ENCODE peak calls at places on chromosome 3, in eight cellular contexts. J is HAP-1; H is GM20000; T is omental fat pad; Q is stimulated activated CD8-positive, alpha-beta memory T cell treated with anti-CD3 and anti-CD28 coated beads, Interleukin-7, amount 100 ng/mL, for 4 hours; G is AG08395; Z is lower lobe of right lung; S is left lung. W is an unnamed sample.

GRCh38 chr3:122754867-122755835 is 38.5 kb downstream of the HSPBAP1 start:
- DNase-seq in J (peak), H (peak), T (no peak), Q (no peak), G (peak), Z (no peak), S (no peak), W (peak)

GRCh38 chr3:103440539-103441113 is 1005.8 kb downstream of the ZPLD1 start:
- DNase-seq in J (no peak), H (no peak), T (no peak), Q (no peak), G (no peak), Z (no peak), S (no peak), W (peak)

GRCh38 chr3:25820372-25820771 is 30.5 kb downstream of the OXSM start:
- DNase-seq in J (peak), H (no peak), T (no peak), Q (no peak), G (peak), Z (no peak), S (no peak), W (peak)

GRCh38 chr3:3629911-3630310 is 169.3 kb upstream of the LRRN1 start:
- DNase-seq in J (no peak), H (no peak), T (no peak), Q (no peak), G (no peak), Z (no peak), S (no peak), W (no peak)

GRCh38 chr3:100653731-100654309 is 44.4 kb downstream of the ADGRG7 start:
- DNase-seq in J (peak), H (no peak), T (no peak), Q (no peak), G (no peak), Z (no peak), S (no peak), W (peak)

GRCh38 chr3:2923390-2923789 is 186.8 kb downstream of the IL5RA start:
- DNase-seq in J (no peak), H (no peak), T (no peak), Q (no peak), G (no peak), Z (no peak), S (no peak), W (no peak)

GRCh38 chr3:50217681-50218080 is 12.6 kb downstream of the SLC38A3 start:
- DNase-seq in J (no peak), H (no peak), T (no peak), Q (no peak), G (no peak), Z (no peak), S (no peak), W (no peak)

GRCh38 chr3:76661527-76662250 is 378.2 kb upstream of the ROBO2 start:
- DNase-seq in J (no peak), H (no peak), T (no peak), Q (no peak), G (no peak), Z (no peak), S (no peak), W (no peak)

GRCh38 chr3:186931487-186932280 is 1.4 kb downstream of the ST6GAL1 start:
- DNase-seq in J (peak), H (peak), T (no peak), Q (peak), G (no peak), Z (peak), S (peak), W (peak)

GRCh38 chr3:102235679-102236078 is 199.1 kb upstream of the ZPLD1 start:
- DNase-seq in J (no peak), H (no peak), T (no peak), Q (no peak), G (peak), Z (no peak), S (no peak), W (no peak)

GRCh38 chr3:171470714-171471227 is 10.6 kb upstream of the TNIK start:
- DNase-seq in J (no peak), H (no peak), T (no peak), Q (no peak), G (no peak), Z (no peak), S (no peak), W (no peak)

GRCh38 chr3:128306481-128306880 is 153.2 kb downstream of the EEFSEC start:
- DNase-seq in J (no peak), H (no peak), T (no peak), Q (no peak), G (no peak), Z (no peak), S (no peak), W (no peak)

GRCh38 chr3:69767571-69767970 is 28.3 kb downstream of the MITF start:
- DNase-seq in J (no peak), H (no peak), T (no peak), Q (no peak), G (no peak), Z (no peak), S (no peak), W (no peak)

GRCh38 chr3:113210608-113211369 is 568 bp upstream of the BOC start:
- DNase-seq in J (no peak), H (no peak), T (no peak), Q (no peak), G (peak), Z (no peak), S (no peak), W (peak)

GRCh38 chr3:77931272-77932009 is 891.5 kb downstream of the ROBO2 start:
- DNase-seq in J (no peak), H (no peak), T (no peak), Q (no peak), G (no peak), Z (no peak), S (no peak), W (no peak)

GRCh38 chr3:146883292-146883691 is 278.1 kb upstream of the PLSCR5 start:
- DNase-seq in J (no peak), H (no peak), T (no peak), Q (no peak), G (no peak), Z (no peak), S (no peak), W (peak)

GRCh38 chr3:67940200-67940952 is 286.0 kb upstream of the SUCLG2 start:
- DNase-seq in J (no peak), H (no peak), T (no peak), Q (no peak), G (no peak), Z (no peak), S (no peak), W (no peak)

GRCh38 chr3:76487446-76487845 is 552.5 kb upstream of the ROBO2 start:
- DNase-seq in J (no peak), H (no peak), T (no peak), Q (no peak), G (peak), Z (no peak), S (no peak), W (no peak)

GRCh38 chr3:138328341-138328740 is 1.3 kb downstream of the NME9 start:
- DNase-seq in J (no peak), H (no peak), T (no peak), Q (no peak), G (peak), Z (no peak), S (no peak), W (peak)

GRCh38 chr3:52244061-52244628 is 1.4 kb upstream of the PPM1M start:
- DNase-seq in J (peak), H (peak), T (no peak), Q (peak), G (peak), Z (peak), S (peak), W (peak)

GRCh38 chr3:116770815-116771450 is 61.4 kb downstream of the TUSC7 start:
- DNase-seq in J (peak), H (peak), T (no peak), Q (no peak), G (peak), Z (no peak), S (no peak), W (peak)

GRCh38 chr3:78818161-78818985 is 949.4 kb downstream of the ROBO1 start:
- DNase-seq in J (no peak), H (no peak), T (no peak), Q (no peak), G (no peak), Z (no peak), S (peak), W (no peak)

GRCh38 chr3:117618462-117618861 is 908.9 kb downstream of the TUSC7 start:
- DNase-seq in J (no peak), H (no peak), T (no peak), Q (no peak), G (no peak), Z (no peak), S (no peak), W (no peak)

GRCh38 chr3:40086890-40087884 is 222.3 kb upstream of the EIF1B start:
- DNase-seq in J (no peak), H (no peak), T (no peak), Q (no peak), G (peak), Z (no peak), S (no peak), W (no peak)

GRCh38 chr3:23740517-23741402 is 65.0 kb upstream of the UBE2E1 start:
- DNase-seq in J (no peak), H (peak), T (no peak), Q (no peak), G (peak), Z (peak), S (no peak), W (peak)

GRCh38 chr3:46700772-46701171 is 420 bp upstream of the TMIE start:
- DNase-seq in J (no peak), H (no peak), T (no peak), Q (no peak), G (peak), Z (no peak), S (peak), W (no peak)

GRCh38 chr3:46141807-46142206 is 66.3 kb downstream of the CCR1 start:
- DNase-seq in J (no peak), H (no peak), T (no peak), Q (no peak), G (no peak), Z (no peak), S (peak), W (no peak)

GRCh38 chr3:119098620-119099222 is 47.2 kb upstream of the TEX55 start:
- DNase-seq in J (peak), H (peak), T (no peak), Q (no peak), G (peak), Z (no peak), S (no peak), W (peak)

GRCh38 chr3:149828390-149828789 is 15.4 kb downstream of the RNF13 start:
- DNase-seq in J (no peak), H (no peak), T (no peak), Q (no peak), G (no peak), Z (no peak), S (no peak), W (no peak)

GRCh38 chr3:172938788-172939187 is 188.3 kb downstream of the ECT2 start:
- DNase-seq in J (no peak), H (no peak), T (no peak), Q (no peak), G (no peak), Z (no peak), S (no peak), W (no peak)

GRCh38 chr3:126524429-126524988 is 554 bp downstream of the CHST13 start:
- DNase-seq in J (peak), H (no peak), T (no peak), Q (no peak), G (no peak), Z (peak), S (no peak), W (no peak)

GRCh38 chr3:112767177-112767576 is 79.5 kb downstream of the CD200R1L start:
- DNase-seq in J (no peak), H (peak), T (no peak), Q (no peak), G (peak), Z (no peak), S (no peak), W (no peak)

GRCh38 chr3:124764746-124765145 is 34.5 kb downstream of the UMPS start:
- DNase-seq in J (no peak), H (no peak), T (no peak), Q (no peak), G (no peak), Z (no peak), S (no peak), W (no peak)

GRCh38 chr3:139439278-139439677 is 37.0 kb downstream of the RBP2 start:
- DNase-seq in J (no peak), H (no peak), T (no peak), Q (no peak), G (no peak), Z (no peak), S (no peak), W (no peak)

GRCh38 chr3:195069501-195070251 is 201.3 kb downstream of the XXYLT1 start:
- DNase-seq in J (no peak), H (no peak), T (no peak), Q (no peak), G (no peak), Z (peak), S (no peak), W (no peak)